ENCODE peak calls at places on chromosome 3, in four cellular contexts. One of them, this sample, is unnamed.

GRCh38 chr3:142523921-142524566 is 54.5 kb downstream of the ATR start:
- DNase-seq in progenitor cell of endocrine pancreas: no peak
- DNase-seq in cardiac muscle cell: peak
- DNase-seq in NCI-H1092: no peak
- DNase-seq in this sample: no peak

GRCh38 chr3:138593488-138594149 is 441 bp downstream of the CEP70 start:
- DNase-seq in NCI-H1092: no peak
- DNase-seq in progenitor cell of endocrine pancreas: peak
- DNase-seq in cardiac muscle cell: no peak
- DNase-seq in this sample: no peak

GRCh38 chr3:115285001-115285400 is 137.9 kb upstream of the ZBTB20 start:
- DNase-seq in NCI-H1092: no peak
- DNase-seq in progenitor cell of endocrine pancreas: no peak
- DNase-seq in cardiac muscle cell: no peak
- DNase-seq in this sample: no peak

GRCh38 chr3:35936571-35936970 is 297.2 kb downstream of the ARPP21 start:
- DNase-seq in NCI-H1092: no peak
- DNase-seq in cardiac muscle cell: peak
- DNase-seq in progenitor cell of endocrine pancreas: no peak
- DNase-seq in this sample: no peak

GRCh38 chr3:186268616-186269448 is 93.2 kb downstream of the DGKG start:
- DNase-seq in NCI-H1092: no peak
- DNase-seq in progenitor cell of endocrine pancreas: no peak
- DNase-seq in cardiac muscle cell: peak
- DNase-seq in this sample: no peak

GRCh38 chr3:4748701-4749378 is 230.4 kb upstream of the BHLHE40 start:
- DNase-seq in progenitor cell of endocrine pancreas: no peak
- DNase-seq in cardiac muscle cell: no peak
- DNase-seq in NCI-H1092: no peak
- DNase-seq in this sample: no peak

GRCh38 chr3:52021869-52022268 is 26.2 kb upstream of the RPL29 start:
- DNase-seq in progenitor cell of endocrine pancreas: no peak
- DNase-seq in cardiac muscle cell: no peak
- DNase-seq in NCI-H1092: peak
- DNase-seq in this sample: no peak

GRCh38 chr3:9088431-9089353 is 125.4 kb upstream of the RAD18 start:
- DNase-seq in progenitor cell of endocrine pancreas: no peak
- DNase-seq in NCI-H1092: no peak
- DNase-seq in cardiac muscle cell: peak
- DNase-seq in this sample: no peak

GRCh38 chr3:2212211-2212610 is 113.5 kb downstream of the CNTN4 start:
- DNase-seq in NCI-H1092: no peak
- DNase-seq in cardiac muscle cell: no peak
- DNase-seq in progenitor cell of endocrine pancreas: no peak
- DNase-seq in this sample: no peak

GRCh38 chr3:185998136-185998535 is 60.3 kb upstream of the TRA2B start:
- DNase-seq in NCI-H1092: no peak
- DNase-seq in progenitor cell of endocrine pancreas: no peak
- DNase-seq in cardiac muscle cell: no peak
- DNase-seq in this sample: no peak

GRCh38 chr3:142648950-142649349 is 52.8 kb downstream of the PLS1 start:
- DNase-seq in cardiac muscle cell: no peak
- DNase-seq in progenitor cell of endocrine pancreas: no peak
- DNase-seq in NCI-H1092: no peak
- DNase-seq in this sample: no peak

GRCh38 chr3:126258670-126259069 is 78.3 kb upstream of the ALDH1L1 start:
- DNase-seq in cardiac muscle cell: no peak
- DNase-seq in NCI-H1092: no peak
- DNase-seq in progenitor cell of endocrine pancreas: no peak
- DNase-seq in this sample: no peak

GRCh38 chr3:42205800-42206514 is 60.0 kb downstream of the CCK start:
- DNase-seq in NCI-H1092: no peak
- DNase-seq in progenitor cell of endocrine pancreas: no peak
- DNase-seq in cardiac muscle cell: no peak
- DNase-seq in this sample: no peak

GRCh38 chr3:46517016-46517770 is 19.4 kb downstream of the RTP3 start:
- DNase-seq in progenitor cell of endocrine pancreas: no peak
- DNase-seq in cardiac muscle cell: peak
- DNase-seq in NCI-H1092: no peak
- DNase-seq in this sample: no peak

GRCh38 chr3:3227670-3228069 is 48.2 kb upstream of the CRBN start:
- DNase-seq in cardiac muscle cell: no peak
- DNase-seq in progenitor cell of endocrine pancreas: no peak
- DNase-seq in NCI-H1092: no peak
- DNase-seq in this sample: no peak

GRCh38 chr3:115685097-115685496 is 61.8 kb downstream of the GAP43 start:
- DNase-seq in NCI-H1092: no peak
- DNase-seq in progenitor cell of endocrine pancreas: no peak
- DNase-seq in cardiac muscle cell: no peak
- DNase-seq in this sample: no peak

GRCh38 chr3:98770261-98771039 is 7.3 kb downstream of the ST3GAL6 start:
- DNase-seq in cardiac muscle cell: no peak
- DNase-seq in NCI-H1092: no peak
- DNase-seq in progenitor cell of endocrine pancreas: no peak
- DNase-seq in this sample: no peak

GRCh38 chr3:122088519-122088918 is 33.4 kb downstream of the CD86 start:
- DNase-seq in cardiac muscle cell: no peak
- DNase-seq in progenitor cell of endocrine pancreas: no peak
- DNase-seq in NCI-H1092: no peak
- DNase-seq in this sample: no peak

GRCh38 chr3:169662215-169663070 is 1.1 kb downstream of the MECOM start:
- DNase-seq in NCI-H1092: peak
- DNase-seq in cardiac muscle cell: peak
- DNase-seq in progenitor cell of endocrine pancreas: peak
- DNase-seq in this sample: peak

GRCh38 chr3:48521635-48522034 is 17.7 kb upstream of the SHISA5 start:
- DNase-seq in NCI-H1092: no peak
- DNase-seq in cardiac muscle cell: no peak
- DNase-seq in progenitor cell of endocrine pancreas: no peak
- DNase-seq in this sample: no peak

GRCh38 chr3:151166161-151166560 is 36.9 kb downstream of the GPR171 start:
- DNase-seq in NCI-H1092: no peak
- DNase-seq in cardiac muscle cell: no peak
- DNase-seq in progenitor cell of endocrine pancreas: no peak
- DNase-seq in this sample: no peak

GRCh38 chr3:180680097-180680430 is 775 bp upstream of the CCDC39 start:
- DNase-seq in NCI-H1092: peak
- DNase-seq in progenitor cell of endocrine pancreas: no peak
- DNase-seq in cardiac muscle cell: peak
- DNase-seq in this sample: no peak

GRCh38 chr3:171056528-171056927 is 30.0 kb upstream of the SLC2A2 start:
- DNase-seq in NCI-H1092: no peak
- DNase-seq in cardiac muscle cell: peak
- DNase-seq in progenitor cell of endocrine pancreas: no peak
- DNase-seq in this sample: no peak

GRCh38 chr3:186311431-186311830 is 50.6 kb downstream of the DGKG start:
- DNase-seq in progenitor cell of endocrine pancreas: no peak
- DNase-seq in cardiac muscle cell: no peak
- DNase-seq in NCI-H1092: no peak
- DNase-seq in this sample: no peak

GRCh38 chr3:146640955-146641867 is 36.1 kb upstream of the PLSCR5 start:
- DNase-seq in NCI-H1092: peak
- DNase-seq in cardiac muscle cell: peak
- DNase-seq in progenitor cell of endocrine pancreas: no peak
- DNase-seq in this sample: peak

GRCh38 chr3:50271314-50272072 is 2.5 kb downstream of the SEMA3B start:
- DNase-seq in NCI-H1092: no peak
- DNase-seq in cardiac muscle cell: no peak
- DNase-seq in progenitor cell of endocrine pancreas: no peak
- DNase-seq in this sample: no peak

GRCh38 chr3:149010504-149010951 is 19.2 kb downstream of the GYG1 start:
- DNase-seq in NCI-H1092: no peak
- DNase-seq in cardiac muscle cell: peak
- DNase-seq in progenitor cell of endocrine pancreas: no peak
- DNase-seq in this sample: no peak

GRCh38 chr3:67678665-67679064 is 24.3 kb upstream of the SUCLG2 start:
- DNase-seq in NCI-H1092: no peak
- DNase-seq in progenitor cell of endocrine pancreas: no peak
- DNase-seq in cardiac muscle cell: no peak
- DNase-seq in this sample: no peak

GRCh38 chr3:128060473-128061381 is 8.5 kb downstream of the SEC61A1 start:
- DNase-seq in cardiac muscle cell: peak
- DNase-seq in NCI-H1092: no peak
- DNase-seq in progenitor cell of endocrine pancreas: no peak
- DNase-seq in this sample: no peak

GRCh38 chr3:36244728-36245127 is 135.6 kb upstream of the STAC start:
- DNase-seq in NCI-H1092: no peak
- DNase-seq in cardiac muscle cell: peak
- DNase-seq in progenitor cell of endocrine pancreas: no peak
- DNase-seq in this sample: no peak